ENCODE peak calls at places on chromosomes 4 and X, in nine cellular contexts. T is Daoy; M is COR-L47; H is naive thymus-derived CD8-positive, alpha-beta T cell; C is smooth muscle cell of the brain vasculature; G is colonic mucosa; A is NT2/D1; Z is LHCN-M2; L is H4. J is an unnamed sample.

GRCh38 chr4:81030617-81031388 is at the start of gene BMP3:
- DNase-seq in C (no peak), G (peak; percentile 53), A (no peak), H (peak; percentile 19), T (peak; percentile 8), M (peak; percentile 48), L (no peak), Z (peak; percentile 31), J (no peak)

GRCh38 chrX:139093201-139093600 is 381.7 kb upstream of the FGF13 start:
- DNase-seq in H (no peak), M (no peak), C (no peak), L (no peak), A (no peak), G (no peak), Z (no peak), T (no peak), J (no peak)

GRCh38 chr4:91963489-91963888 is 340.3 kb upstream of the GRID2 start:
- DNase-seq in C (no peak), T (no peak), H (no peak), A (no peak), M (no peak), L (peak; percentile 4), Z (peak; percentile 75), G (no peak), J (peak; percentile 85)

GRCh38 chr4:18691431-18692200 is 670.1 kb upstream of the LCORL start:
- DNase-seq in C (no peak), M (no peak), T (no peak), H (no peak), Z (no peak), G (no peak), L (no peak), A (peak; percentile 81), J (no peak)

GRCh38 chrX:49932786-49933185 is 10.4 kb downstream of the CLCN5 start:
- DNase-seq in C (no peak), H (no peak), T (no peak), G (no peak), M (no peak), Z (no peak), A (no peak), L (no peak), J (no peak)

GRCh38 chrX:120857240-120857639 is 18.4 kb downstream of the CT47B1 start:
- DNase-seq in T (peak; percentile 2), M (no peak), G (no peak), H (no peak), Z (no peak), C (no peak), A (peak; percentile 11), L (no peak), J (peak; percentile 0)

GRCh38 chrX:15512401-15512965 is 11.9 kb downstream of the BMX start:
- DNase-seq in H (no peak), A (no peak), T (no peak), L (no peak), G (no peak), C (no peak), Z (peak; percentile 11), M (no peak), J (peak; percentile 69)

GRCh38 chr4:53562409-53562808 is 28.9 kb downstream of the LNX1 start:
- DNase-seq in H (no peak), G (no peak), T (no peak), C (no peak), Z (no peak), M (peak; percentile 52), L (no peak), A (no peak), J (no peak)

GRCh38 chr4:158444621-158445020 is 77.1 kb upstream of the RXFP1 start:
- DNase-seq in C (no peak), M (no peak), A (no peak), T (peak; percentile 7), H (no peak), G (no peak), Z (peak; percentile 57), L (no peak), J (peak; percentile 58)

GRCh38 chrX:136910565-136911040 is 30.1 kb upstream of the RBMX start:
- DNase-seq in H (no peak), Z (no peak), G (no peak), A (no peak), T (no peak), C (no peak), L (no peak), M (no peak), J (no peak)

GRCh38 chr4:11455201-11455835 is 26.6 kb upstream of the HS3ST1 start:
- DNase-seq in M (no peak), C (no peak), A (no peak), Z (no peak), L (no peak), T (no peak), H (no peak), G (peak; percentile 65), J (no peak)

GRCh38 chr4:112895785-112896184 is 153.7 kb upstream of the ANK2 start:
- DNase-seq in C (no peak), G (no peak), A (peak; percentile 54), Z (no peak), H (no peak), L (no peak), M (no peak), T (peak; percentile 11), J (peak; percentile 22)

GRCh38 chr4:2806392-2807355 is 13.8 kb downstream of the SH3BP2 start:
- DNase-seq in T (no peak), L (no peak), Z (peak; percentile 18), M (peak; percentile 12), G (peak; percentile 79), H (no peak), C (no peak), A (no peak), J (no peak)

GRCh38 chr4:64705989-64706388 is 296.7 kb upstream of the TECRL start:
- DNase-seq in M (no peak), T (no peak), C (no peak), L (no peak), Z (no peak), A (no peak), H (no peak), G (no peak), J (no peak)

GRCh38 chrX:69133561-69134542 is 31.4 kb downstream of the PJA1 start:
- DNase-seq in T (peak; percentile 49), G (peak; percentile 21), L (peak; percentile 67), A (peak; percentile 80), H (no peak), Z (peak; percentile 48), M (no peak), C (no peak), J (peak; percentile 75)

GRCh38 chrX:41332408-41332987 is 1.5 kb upstream of the DDX3X start:
- DNase-seq in G (peak; percentile 48), H (no peak), A (no peak), L (no peak), T (peak; percentile 37), C (no peak), M (no peak), Z (no peak), J (no peak)

GRCh38 chr4:28146191-28146590 is 1285.5 kb downstream of the STIM2 start:
- DNase-seq in Z (no peak), A (no peak), L (no peak), M (no peak), C (no peak), T (no peak), G (no peak), H (no peak), J (peak; percentile 43)

J was measured in bronchial epithelial cell.